ENCODE peak calls at places on chromosomes 5 and 9, in four cellular contexts. One of them, this sample, is unnamed.

GRCh38 chr5:38650540-38651275 is 94.3 kb upstream of the LIFR start:
- DNase-seq in activated T-helper 1 cell treated with anti-CD3 and anti-CD28 coated beads, Interleukin-2, amount 50 U/mL, for 16 hours: no peak
- DNase-seq in neuronal stem cell: no peak
- DNase-seq in dermis microvascular lymphatic vessel endothelial cell: peak; percentile 96
- DNase-seq in this sample: peak; percentile 28

GRCh38 chr5:170571331-170571731 is 67.5 kb downstream of the KCNIP1 start:
- DNase-seq in activated T-helper 1 cell treated with anti-CD3 and anti-CD28 coated beads, Interleukin-2, amount 50 U/mL, for 16 hours: no peak
- DNase-seq in neuronal stem cell: no peak
- DNase-seq in dermis microvascular lymphatic vessel endothelial cell: peak; percentile 74
- DNase-seq in this sample: peak; percentile 11

GRCh38 chr9:96187108-96187695 is 114.8 kb downstream of the HSD17B3 start:
- DNase-seq in activated T-helper 1 cell treated with anti-CD3 and anti-CD28 coated beads, Interleukin-2, amount 50 U/mL, for 16 hours: no peak
- DNase-seq in neuronal stem cell: no peak
- DNase-seq in dermis microvascular lymphatic vessel endothelial cell: no peak
- DNase-seq in this sample: no peak

GRCh38 chr5:84130006-84130580 is 254.6 kb downstream of the EDIL3 start:
- DNase-seq in activated T-helper 1 cell treated with anti-CD3 and anti-CD28 coated beads, Interleukin-2, amount 50 U/mL, for 16 hours: no peak
- DNase-seq in neuronal stem cell: no peak
- DNase-seq in dermis microvascular lymphatic vessel endothelial cell: no peak
- DNase-seq in this sample: peak; percentile 70

GRCh38 chr9:88917375-88917774 is 73.9 kb upstream of the S1PR3 start:
- DNase-seq in activated T-helper 1 cell treated with anti-CD3 and anti-CD28 coated beads, Interleukin-2, amount 50 U/mL, for 16 hours: no peak
- DNase-seq in neuronal stem cell: no peak
- DNase-seq in dermis microvascular lymphatic vessel endothelial cell: no peak
- DNase-seq in this sample: no peak

GRCh38 chr9:136095495-136096058 is 488 bp upstream of the NACC2 start:
- DNase-seq in activated T-helper 1 cell treated with anti-CD3 and anti-CD28 coated beads, Interleukin-2, amount 50 U/mL, for 16 hours: no peak
- DNase-seq in neuronal stem cell: peak; percentile 39
- DNase-seq in dermis microvascular lymphatic vessel endothelial cell: peak; percentile 52
- DNase-seq in this sample: peak; percentile 72

GRCh38 chr5:57441557-57441956 is 41.1 kb downstream of the ACTBL2 start:
- DNase-seq in activated T-helper 1 cell treated with anti-CD3 and anti-CD28 coated beads, Interleukin-2, amount 50 U/mL, for 16 hours: no peak
- DNase-seq in neuronal stem cell: no peak
- DNase-seq in dermis microvascular lymphatic vessel endothelial cell: peak; percentile 95
- DNase-seq in this sample: peak; percentile 92

GRCh38 chr5:85967681-85968080 is 650.1 kb upstream of the COX7C start:
- DNase-seq in activated T-helper 1 cell treated with anti-CD3 and anti-CD28 coated beads, Interleukin-2, amount 50 U/mL, for 16 hours: no peak
- DNase-seq in neuronal stem cell: no peak
- DNase-seq in dermis microvascular lymphatic vessel endothelial cell: no peak
- DNase-seq in this sample: no peak

GRCh38 chr5:14896091-14896490 is 24.5 kb upstream of the ANKH start:
- DNase-seq in activated T-helper 1 cell treated with anti-CD3 and anti-CD28 coated beads, Interleukin-2, amount 50 U/mL, for 16 hours: no peak
- DNase-seq in neuronal stem cell: no peak
- DNase-seq in dermis microvascular lymphatic vessel endothelial cell: no peak
- DNase-seq in this sample: no peak

GRCh38 chr5:66848749-66849641 is 252.8 kb downstream of the MAST4 start:
- DNase-seq in activated T-helper 1 cell treated with anti-CD3 and anti-CD28 coated beads, Interleukin-2, amount 50 U/mL, for 16 hours: no peak
- DNase-seq in neuronal stem cell: no peak
- DNase-seq in dermis microvascular lymphatic vessel endothelial cell: peak; percentile 84
- DNase-seq in this sample: no peak

GRCh38 chr9:113446323-113446740 is 17.2 kb upstream of the RGS3 start:
- DNase-seq in activated T-helper 1 cell treated with anti-CD3 and anti-CD28 coated beads, Interleukin-2, amount 50 U/mL, for 16 hours: no peak
- DNase-seq in neuronal stem cell: peak; percentile 37
- DNase-seq in dermis microvascular lymphatic vessel endothelial cell: peak; percentile 74
- DNase-seq in this sample: peak; percentile 81

GRCh38 chr9:137669261-137669672 is 50.5 kb downstream of the EHMT1 start:
- DNase-seq in activated T-helper 1 cell treated with anti-CD3 and anti-CD28 coated beads, Interleukin-2, amount 50 U/mL, for 16 hours: no peak
- DNase-seq in neuronal stem cell: no peak
- DNase-seq in dermis microvascular lymphatic vessel endothelial cell: peak; percentile 12
- DNase-seq in this sample: no peak

GRCh38 chr5:66829826-66830225 is 233.6 kb downstream of the MAST4 start:
- DNase-seq in activated T-helper 1 cell treated with anti-CD3 and anti-CD28 coated beads, Interleukin-2, amount 50 U/mL, for 16 hours: no peak
- DNase-seq in neuronal stem cell: peak; percentile 8
- DNase-seq in dermis microvascular lymphatic vessel endothelial cell: peak; percentile 96
- DNase-seq in this sample: peak; percentile 52

GRCh38 chr9:130236436-130236985 is 29.0 kb upstream of the HMCN2 start:
- DNase-seq in activated T-helper 1 cell treated with anti-CD3 and anti-CD28 coated beads, Interleukin-2, amount 50 U/mL, for 16 hours: no peak
- DNase-seq in neuronal stem cell: no peak
- DNase-seq in dermis microvascular lymphatic vessel endothelial cell: no peak
- DNase-seq in this sample: no peak

GRCh38 chr5:1660511-1660910 is 136.8 kb upstream of the LPCAT1 start:
- DNase-seq in activated T-helper 1 cell treated with anti-CD3 and anti-CD28 coated beads, Interleukin-2, amount 50 U/mL, for 16 hours: no peak
- DNase-seq in neuronal stem cell: no peak
- DNase-seq in dermis microvascular lymphatic vessel endothelial cell: no peak
- DNase-seq in this sample: no peak

GRCh38 chr5:116395708-116396203 is 178.9 kb downstream of the SEMA6A start:
- DNase-seq in activated T-helper 1 cell treated with anti-CD3 and anti-CD28 coated beads, Interleukin-2, amount 50 U/mL, for 16 hours: no peak
- DNase-seq in neuronal stem cell: no peak
- DNase-seq in dermis microvascular lymphatic vessel endothelial cell: peak; percentile 12
- DNase-seq in this sample: no peak

GRCh38 chr5:132420706-132421272 is 51.3 kb downstream of the SLC22A5 start:
- DNase-seq in activated T-helper 1 cell treated with anti-CD3 and anti-CD28 coated beads, Interleukin-2, amount 50 U/mL, for 16 hours: no peak
- DNase-seq in neuronal stem cell: no peak
- DNase-seq in dermis microvascular lymphatic vessel endothelial cell: peak; percentile 40
- DNase-seq in this sample: no peak

This sample was measured in adipocyte.